ENCODE peak calls at places on chromosomes 3 and 15, in nine cellular contexts. One of them, this sample, is unnamed.

GRCh38 chr15:52018244-52018643 is 775 bp upstream of the MAPK6 start:
- DNase-seq in cardiac muscle cell: no peak
- DNase-seq in Peyer's patch: no peak
- DNase-seq in GM06990: no peak
- DNase-seq in Panc1: no peak
- DNase-seq in AG04450: peak; percentile 60
- DNase-seq in PC-3: peak; percentile 11
- DNase-seq in uterus: no peak
- DNase-seq in Calu3: no peak
- DNase-seq in this sample: no peak

GRCh38 chr15:99086327-99086667 is 18.6 kb upstream of the SYNM start:
- DNase-seq in AG04450: no peak
- DNase-seq in PC-3: no peak
- DNase-seq in GM06990: no peak
- DNase-seq in Peyer's patch: no peak
- DNase-seq in uterus: no peak
- DNase-seq in Panc1: no peak
- DNase-seq in Calu3: no peak
- DNase-seq in cardiac muscle cell: no peak
- DNase-seq in this sample: no peak

GRCh38 chr3:48238506-48239085 is 2.3 kb upstream of the ZNF589 start:
- DNase-seq in GM06990: no peak
- DNase-seq in cardiac muscle cell: no peak
- DNase-seq in Panc1: no peak
- DNase-seq in Calu3: no peak
- DNase-seq in Peyer's patch: no peak
- DNase-seq in uterus: no peak
- DNase-seq in PC-3: no peak
- DNase-seq in AG04450: no peak
- DNase-seq in this sample: no peak

GRCh38 chr15:94272251-94272898 is 41.0 kb downstream of the MCTP2 start:
- DNase-seq in cardiac muscle cell: no peak
- DNase-seq in uterus: no peak
- DNase-seq in Panc1: no peak
- DNase-seq in PC-3: no peak
- DNase-seq in Calu3: no peak
- DNase-seq in Peyer's patch: no peak
- DNase-seq in AG04450: no peak
- DNase-seq in GM06990: no peak
- DNase-seq in this sample: peak; percentile 22

GRCh38 chr3:185313693-185314246 is 49.2 kb upstream of the MAP3K13 start:
- DNase-seq in cardiac muscle cell: no peak
- DNase-seq in Calu3: no peak
- DNase-seq in PC-3: no peak
- DNase-seq in Peyer's patch: no peak
- DNase-seq in uterus: no peak
- DNase-seq in AG04450: no peak
- DNase-seq in GM06990: no peak
- DNase-seq in Panc1: no peak
- DNase-seq in this sample: no peak

GRCh38 chr15:95259513-95259912 is 1028.2 kb downstream of the MCTP2 start:
- DNase-seq in cardiac muscle cell: peak; percentile 73
- DNase-seq in Peyer's patch: no peak
- DNase-seq in PC-3: peak; percentile 82
- DNase-seq in Calu3: peak; percentile 78
- DNase-seq in GM06990: no peak
- DNase-seq in AG04450: peak; percentile 62
- DNase-seq in Panc1: peak; percentile 50
- DNase-seq in uterus: peak; percentile 72
- DNase-seq in this sample: peak; percentile 26

GRCh38 chr15:58472821-58473581 is 41.2 kb downstream of the LIPC start:
- DNase-seq in Peyer's patch: peak; percentile 27
- DNase-seq in uterus: no peak
- DNase-seq in Calu3: peak; percentile 18
- DNase-seq in Panc1: no peak
- DNase-seq in GM06990: peak; percentile 35
- DNase-seq in cardiac muscle cell: no peak
- DNase-seq in PC-3: peak; percentile 33
- DNase-seq in AG04450: no peak
- DNase-seq in this sample: no peak

GRCh38 chr3:104521606-104522336 is 844.9 kb upstream of the ALCAM start:
- DNase-seq in Calu3: peak; percentile 26
- DNase-seq in PC-3: no peak
- DNase-seq in Peyer's patch: peak; percentile 65
- DNase-seq in uterus: no peak
- DNase-seq in AG04450: no peak
- DNase-seq in cardiac muscle cell: no peak
- DNase-seq in Panc1: no peak
- DNase-seq in GM06990: peak; percentile 79
- DNase-seq in this sample: no peak

GRCh38 chr15:45522931-45523331 is 376 bp upstream of the SLC30A4 start:
- DNase-seq in AG04450: no peak
- DNase-seq in GM06990: no peak
- DNase-seq in Peyer's patch: no peak
- DNase-seq in cardiac muscle cell: no peak
- DNase-seq in Panc1: peak; percentile 17
- DNase-seq in Calu3: no peak
- DNase-seq in PC-3: peak; percentile 9
- DNase-seq in uterus: no peak
- DNase-seq in this sample: no peak

GRCh38 chr3:127748754-127749327 is 73.5 kb downstream of the MGLL start:
- DNase-seq in uterus: no peak
- DNase-seq in cardiac muscle cell: no peak
- DNase-seq in PC-3: no peak
- DNase-seq in Calu3: no peak
- DNase-seq in Peyer's patch: no peak
- DNase-seq in Panc1: no peak
- DNase-seq in AG04450: no peak
- DNase-seq in GM06990: no peak
- DNase-seq in this sample: no peak

DNA sequence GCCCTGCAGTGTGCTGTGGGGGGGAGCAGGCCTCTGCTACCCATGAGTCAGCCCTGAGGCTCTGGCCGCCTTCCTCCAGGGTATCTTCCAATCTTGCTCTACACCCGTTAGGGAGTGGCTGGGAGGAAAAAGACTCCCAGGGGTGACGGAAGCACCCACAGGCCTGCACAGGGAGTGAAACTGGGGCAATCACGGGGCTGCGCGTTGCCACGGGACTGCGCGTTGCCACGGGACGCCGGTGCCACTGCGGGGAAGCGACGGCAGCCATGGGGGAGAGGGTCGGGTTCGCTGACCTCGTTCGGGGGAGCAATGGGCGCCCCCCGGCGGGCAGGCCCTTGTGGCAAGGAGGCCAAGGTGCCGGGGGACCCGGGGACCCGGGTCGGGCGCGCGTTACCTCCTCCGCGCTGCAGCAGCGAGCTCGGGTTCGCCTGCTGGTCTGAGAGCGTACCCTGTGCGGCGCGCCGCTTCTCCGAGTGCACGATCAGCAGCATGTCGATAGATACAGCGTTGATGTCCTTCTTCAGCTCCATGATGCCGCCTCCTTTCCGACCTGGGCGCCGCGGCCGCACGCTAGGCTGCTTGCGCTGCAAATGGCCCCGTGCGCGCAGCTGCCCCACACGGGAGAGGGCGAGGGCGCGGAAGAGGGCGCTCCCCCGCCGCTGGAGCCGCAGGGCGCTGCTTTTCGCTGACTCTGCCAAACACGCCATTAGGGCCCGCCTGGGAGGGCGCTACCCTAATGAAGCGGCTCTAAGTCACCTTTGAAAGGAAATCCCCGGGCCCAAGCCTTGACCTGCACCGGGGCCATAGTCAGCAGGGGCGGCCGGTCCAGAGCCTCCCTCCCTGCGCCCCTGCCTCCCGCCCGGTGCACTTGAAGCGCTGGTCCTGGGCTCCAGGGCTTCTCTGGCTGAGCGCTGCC is at the start of gene KY:
- DNase-seq in uterus: peak; percentile 55
- DNase-seq in Peyer's patch: no peak
- DNase-seq in Calu3: peak; percentile 67
- DNase-seq in cardiac muscle cell: peak; percentile 68
- DNase-seq in PC-3: no peak
- DNase-seq in AG04450: no peak
- DNase-seq in GM06990: no peak
- DNase-seq in Panc1: no peak
- DNase-seq in this sample: peak; percentile 21
- TF ChIP-seq CTCF in uterus: no peak
- TF ChIP-seq CTCF in Peyer's patch: no peak
- TF ChIP-seq CTCF in Calu3: peak; percentile 22
- TF ChIP-seq CTCF in cardiac muscle cell: peak; percentile 31
- TF ChIP-seq CTCF in PC-3: no peak
- TF ChIP-seq CTCF in AG04450: peak; percentile 29
- TF ChIP-seq CTCF in GM06990: no peak
- TF ChIP-seq CTCF in Panc1: no peak
- TF ChIP-seq CTCF in this sample: no peak

GRCh38 chr3:72818915-72819314 is 29.3 kb downstream of the SHQ1 start:
- DNase-seq in cardiac muscle cell: no peak
- DNase-seq in Calu3: no peak
- DNase-seq in AG04450: peak; percentile 75
- DNase-seq in Panc1: no peak
- DNase-seq in Peyer's patch: no peak
- DNase-seq in PC-3: no peak
- DNase-seq in uterus: no peak
- DNase-seq in GM06990: peak; percentile 25
- DNase-seq in this sample: no peak

GRCh38 chr3:72821170-72821781 is 27.0 kb downstream of the SHQ1 start:
- DNase-seq in Peyer's patch: no peak
- DNase-seq in cardiac muscle cell: no peak
- DNase-seq in Calu3: peak; percentile 8
- DNase-seq in GM06990: no peak
- DNase-seq in PC-3: peak; percentile 82
- DNase-seq in uterus: no peak
- DNase-seq in Panc1: no peak
- DNase-seq in AG04450: no peak
- DNase-seq in this sample: peak; percentile 22

GRCh38 chr3:72820405-72820804 is 27.8 kb downstream of the SHQ1 start:
- DNase-seq in GM06990: no peak
- DNase-seq in Calu3: no peak
- DNase-seq in Peyer's patch: no peak
- DNase-seq in PC-3: peak; percentile 77
- DNase-seq in Panc1: no peak
- DNase-seq in uterus: no peak
- DNase-seq in cardiac muscle cell: no peak
- DNase-seq in AG04450: no peak
- DNase-seq in this sample: no peak

GRCh38 chr3:72816843-72817485 is 31.3 kb downstream of the SHQ1 start:
- DNase-seq in Calu3: no peak
- DNase-seq in PC-3: no peak
- DNase-seq in GM06990: peak; percentile 18
- DNase-seq in Panc1: no peak
- DNase-seq in cardiac muscle cell: no peak
- DNase-seq in AG04450: no peak
- DNase-seq in Peyer's patch: no peak
- DNase-seq in uterus: no peak
- DNase-seq in this sample: no peak

GRCh38 chr3:72818092-72818721 is 30.0 kb downstream of the SHQ1 start:
- DNase-seq in Panc1: peak; percentile 2
- DNase-seq in GM06990: no peak
- DNase-seq in cardiac muscle cell: peak; percentile 30
- DNase-seq in Calu3: peak; percentile 15
- DNase-seq in AG04450: no peak
- DNase-seq in Peyer's patch: no peak
- DNase-seq in PC-3: peak; percentile 56
- DNase-seq in uterus: no peak
- DNase-seq in this sample: no peak
- TF ChIP-seq CTCF in Panc1: peak; percentile 31
- TF ChIP-seq CTCF in GM06990: peak; percentile 61
- TF ChIP-seq CTCF in cardiac muscle cell: peak; percentile 78
- TF ChIP-seq CTCF in Calu3: peak; percentile 23
- TF ChIP-seq CTCF in AG04450: peak; percentile 73
- TF ChIP-seq CTCF in Peyer's patch: peak; percentile 43
- TF ChIP-seq CTCF in PC-3: peak; percentile 93
- TF ChIP-seq CTCF in uterus: peak; percentile 57
- TF ChIP-seq CTCF in this sample: peak; percentile 73

DNA sequence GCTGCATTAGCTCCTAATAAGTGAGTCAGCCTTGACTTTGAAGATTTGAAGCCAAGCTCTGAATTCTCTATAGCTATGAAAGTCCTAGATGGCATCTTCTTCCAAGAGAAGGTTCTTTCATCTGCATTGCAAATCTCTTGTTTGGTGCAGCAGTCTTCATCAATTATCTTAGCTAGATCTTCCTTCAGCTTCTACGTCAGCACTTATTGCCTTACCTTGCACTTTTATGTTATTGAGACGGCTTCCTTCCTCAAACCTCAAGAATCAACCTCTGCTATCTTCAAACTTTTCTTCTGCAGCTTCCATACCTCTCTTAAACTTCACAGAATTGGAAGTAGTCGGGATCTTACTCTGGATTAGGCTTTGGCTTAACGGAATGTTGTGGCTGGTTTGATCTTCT is 167.6 kb downstream of the SCAPER start:
- DNase-seq in AG04450: no peak
- DNase-seq in GM06990: no peak
- DNase-seq in Calu3: no peak
- DNase-seq in Panc1: no peak
- DNase-seq in cardiac muscle cell: no peak
- DNase-seq in Peyer's patch: no peak
- DNase-seq in PC-3: no peak
- DNase-seq in uterus: no peak
- DNase-seq in this sample: no peak
- TF ChIP-seq CTCF in AG04450: no peak
- TF ChIP-seq CTCF in GM06990: no peak
- TF ChIP-seq CTCF in Calu3: no peak
- TF ChIP-seq CTCF in Panc1: no peak
- TF ChIP-seq CTCF in cardiac muscle cell: no peak
- TF ChIP-seq CTCF in Peyer's patch: no peak
- TF ChIP-seq CTCF in PC-3: no peak
- TF ChIP-seq CTCF in uterus: no peak
- TF ChIP-seq CTCF in this sample: no peak

GRCh38 chr3:13026534-13026933 is 46.7 kb downstream of the IQSEC1 start:
- DNase-seq in Calu3: no peak
- DNase-seq in AG04450: no peak
- DNase-seq in cardiac muscle cell: no peak
- DNase-seq in Panc1: no peak
- DNase-seq in GM06990: no peak
- DNase-seq in uterus: no peak
- DNase-seq in PC-3: no peak
- DNase-seq in Peyer's patch: no peak
- DNase-seq in this sample: no peak

GRCh38 chr3:13025090-13025489 is 48.1 kb downstream of the IQSEC1 start:
- DNase-seq in GM06990: no peak
- DNase-seq in cardiac muscle cell: no peak
- DNase-seq in Peyer's patch: no peak
- DNase-seq in PC-3: peak; percentile 77
- DNase-seq in uterus: no peak
- DNase-seq in Calu3: peak; percentile 68
- DNase-seq in Panc1: peak; percentile 7
- DNase-seq in AG04450: no peak
- DNase-seq in this sample: no peak

GRCh38 chr3:13028010-13028821 is 45.0 kb downstream of the IQSEC1 start:
- DNase-seq in GM06990: no peak
- DNase-seq in Panc1: no peak
- DNase-seq in PC-3: no peak
- DNase-seq in Calu3: no peak
- DNase-seq in uterus: no peak
- DNase-seq in cardiac muscle cell: no peak
- DNase-seq in AG04450: no peak
- DNase-seq in Peyer's patch: no peak
- DNase-seq in this sample: no peak

GRCh38 chr3:13025778-13026518 is 47.3 kb downstream of the IQSEC1 start:
- DNase-seq in AG04450: no peak
- DNase-seq in GM06990: no peak
- DNase-seq in Panc1: no peak
- DNase-seq in PC-3: no peak
- DNase-seq in uterus: no peak
- DNase-seq in Calu3: no peak
- DNase-seq in Peyer's patch: no peak
- DNase-seq in cardiac muscle cell: no peak
- DNase-seq in this sample: no peak

GRCh38 chr3:13027154-13027553 is 46.1 kb downstream of the IQSEC1 start:
- DNase-seq in Panc1: no peak
- DNase-seq in Calu3: no peak
- DNase-seq in PC-3: no peak
- DNase-seq in Peyer's patch: no peak
- DNase-seq in GM06990: no peak
- DNase-seq in AG04450: no peak
- DNase-seq in cardiac muscle cell: peak; percentile 35
- DNase-seq in uterus: no peak
- DNase-seq in this sample: no peak
- TF ChIP-seq CTCF in Panc1: no peak
- TF ChIP-seq CTCF in Calu3: no peak
- TF ChIP-seq CTCF in PC-3: no peak
- TF ChIP-seq CTCF in Peyer's patch: no peak
- TF ChIP-seq CTCF in GM06990: no peak
- TF ChIP-seq CTCF in AG04450: peak; percentile 15
- TF ChIP-seq CTCF in cardiac muscle cell: peak; percentile 19
- TF ChIP-seq CTCF in uterus: no peak
- TF ChIP-seq CTCF in this sample: no peak

This sample was measured in GM10248.